ENCODE peak calls at places on chromosomes 6 and 20, in seven cellular contexts. One of them, this sample, is unnamed.

GRCh38 chr20:49397525-49397924 is 84.9 kb downstream of the KCNB1 start:
- DNase-seq in GM20000: no peak
- DNase-seq in caudate nucleus: no peak
- DNase-seq in amniotic stem cell: no peak
- DNase-seq in endothelial cell: no peak
- DNase-seq in T-helper 2 cell: no peak
- DNase-seq in activated naive CD8-positive, alpha-beta T cell treated with anti-CD3 and anti-CD28 coated beads, Interleukin-2, amount 50 U/mL, for 24 hours: no peak
- DNase-seq in this sample: no peak

GRCh38 chr6:111482236-111482958 is 621 bp downstream of the REV3L start:
- DNase-seq in GM20000: peak; percentile 52
- DNase-seq in caudate nucleus: peak; percentile 58
- DNase-seq in amniotic stem cell: no peak
- DNase-seq in endothelial cell: peak; percentile 34
- DNase-seq in T-helper 2 cell: peak; percentile 19
- DNase-seq in activated naive CD8-positive, alpha-beta T cell treated with anti-CD3 and anti-CD28 coated beads, Interleukin-2, amount 50 U/mL, for 24 hours: peak; percentile 48
- DNase-seq in this sample: peak; percentile 58

GRCh38 chr6:154792761-154793160 is 59.5 kb downstream of the SCAF8 start:
- DNase-seq in GM20000: no peak
- DNase-seq in caudate nucleus: no peak
- DNase-seq in amniotic stem cell: no peak
- DNase-seq in endothelial cell: no peak
- DNase-seq in T-helper 2 cell: no peak
- DNase-seq in activated naive CD8-positive, alpha-beta T cell treated with anti-CD3 and anti-CD28 coated beads, Interleukin-2, amount 50 U/mL, for 24 hours: no peak
- DNase-seq in this sample: no peak

GRCh38 chr6:41682966-41683459 is 44.7 kb downstream of the MDFI start:
- DNase-seq in GM20000: no peak
- DNase-seq in caudate nucleus: no peak
- DNase-seq in amniotic stem cell: no peak
- DNase-seq in endothelial cell: no peak
- DNase-seq in T-helper 2 cell: no peak
- DNase-seq in activated naive CD8-positive, alpha-beta T cell treated with anti-CD3 and anti-CD28 coated beads, Interleukin-2, amount 50 U/mL, for 24 hours: no peak
- DNase-seq in this sample: no peak

GRCh38 chr6:109695468-109695867 is 4.4 kb downstream of the FIG4 start:
- DNase-seq in GM20000: no peak
- DNase-seq in caudate nucleus: no peak
- DNase-seq in amniotic stem cell: no peak
- DNase-seq in endothelial cell: peak; percentile 33
- DNase-seq in T-helper 2 cell: no peak
- DNase-seq in activated naive CD8-positive, alpha-beta T cell treated with anti-CD3 and anti-CD28 coated beads, Interleukin-2, amount 50 U/mL, for 24 hours: peak; percentile 12
- DNase-seq in this sample: no peak

GRCh38 chr20:38001173-38001875 is 31.9 kb downstream of the TTI1 start:
- DNase-seq in GM20000: no peak
- DNase-seq in caudate nucleus: no peak
- DNase-seq in amniotic stem cell: peak; percentile 53
- DNase-seq in endothelial cell: no peak
- DNase-seq in T-helper 2 cell: no peak
- DNase-seq in activated naive CD8-positive, alpha-beta T cell treated with anti-CD3 and anti-CD28 coated beads, Interleukin-2, amount 50 U/mL, for 24 hours: no peak
- DNase-seq in this sample: no peak

GRCh38 chr6:150297327-150298028 is 71.3 kb upstream of the IYD start:
- DNase-seq in GM20000: no peak
- DNase-seq in caudate nucleus: no peak
- DNase-seq in amniotic stem cell: no peak
- DNase-seq in endothelial cell: no peak
- DNase-seq in T-helper 2 cell: no peak
- DNase-seq in activated naive CD8-positive, alpha-beta T cell treated with anti-CD3 and anti-CD28 coated beads, Interleukin-2, amount 50 U/mL, for 24 hours: no peak
- DNase-seq in this sample: no peak

GRCh38 chr6:85865665-85866372 is 223.1 kb upstream of the SYNCRIP start:
- DNase-seq in GM20000: peak; percentile 16
- DNase-seq in caudate nucleus: no peak
- DNase-seq in amniotic stem cell: peak; percentile 17
- DNase-seq in endothelial cell: no peak
- DNase-seq in T-helper 2 cell: no peak
- DNase-seq in activated naive CD8-positive, alpha-beta T cell treated with anti-CD3 and anti-CD28 coated beads, Interleukin-2, amount 50 U/mL, for 24 hours: no peak
- DNase-seq in this sample: no peak

GRCh38 chr20:55685848-55686247 is 319.5 kb downstream of the CBLN4 start:
- DNase-seq in GM20000: no peak
- DNase-seq in caudate nucleus: no peak
- DNase-seq in amniotic stem cell: no peak
- DNase-seq in endothelial cell: no peak
- DNase-seq in T-helper 2 cell: no peak
- DNase-seq in activated naive CD8-positive, alpha-beta T cell treated with anti-CD3 and anti-CD28 coated beads, Interleukin-2, amount 50 U/mL, for 24 hours: no peak
- DNase-seq in this sample: no peak

GRCh38 chr6:5506149-5506548 is 244.8 kb downstream of the FARS2 start:
- DNase-seq in GM20000: peak; percentile 33
- DNase-seq in caudate nucleus: no peak
- DNase-seq in amniotic stem cell: no peak
- DNase-seq in endothelial cell: no peak
- DNase-seq in T-helper 2 cell: no peak
- DNase-seq in activated naive CD8-positive, alpha-beta T cell treated with anti-CD3 and anti-CD28 coated beads, Interleukin-2, amount 50 U/mL, for 24 hours: no peak
- DNase-seq in this sample: no peak

GRCh38 chr6:166936079-166936787 is 20.1 kb downstream of the RNASET2 start:
- DNase-seq in GM20000: no peak
- DNase-seq in caudate nucleus: no peak
- DNase-seq in amniotic stem cell: no peak
- DNase-seq in endothelial cell: no peak
- DNase-seq in T-helper 2 cell: no peak
- DNase-seq in activated naive CD8-positive, alpha-beta T cell treated with anti-CD3 and anti-CD28 coated beads, Interleukin-2, amount 50 U/mL, for 24 hours: peak; percentile 15
- DNase-seq in this sample: no peak

GRCh38 chr20:13321416-13321815 is 100.3 kb downstream of the ISM1 start:
- DNase-seq in GM20000: no peak
- DNase-seq in caudate nucleus: no peak
- DNase-seq in amniotic stem cell: no peak
- DNase-seq in endothelial cell: no peak
- DNase-seq in T-helper 2 cell: no peak
- DNase-seq in activated naive CD8-positive, alpha-beta T cell treated with anti-CD3 and anti-CD28 coated beads, Interleukin-2, amount 50 U/mL, for 24 hours: no peak
- DNase-seq in this sample: no peak

GRCh38 chr6:134555672-134556071 is 237.8 kb upstream of the SGK1 start:
- DNase-seq in GM20000: no peak
- DNase-seq in caudate nucleus: no peak
- DNase-seq in amniotic stem cell: no peak
- DNase-seq in endothelial cell: no peak
- DNase-seq in T-helper 2 cell: no peak
- DNase-seq in activated naive CD8-positive, alpha-beta T cell treated with anti-CD3 and anti-CD28 coated beads, Interleukin-2, amount 50 U/mL, for 24 hours: no peak
- DNase-seq in this sample: no peak

GRCh38 chr20:50073500-50073899 is 39.5 kb downstream of the UBE2V1 start:
- DNase-seq in GM20000: no peak
- DNase-seq in caudate nucleus: no peak
- DNase-seq in amniotic stem cell: no peak
- DNase-seq in endothelial cell: no peak
- DNase-seq in T-helper 2 cell: no peak
- DNase-seq in activated naive CD8-positive, alpha-beta T cell treated with anti-CD3 and anti-CD28 coated beads, Interleukin-2, amount 50 U/mL, for 24 hours: no peak
- DNase-seq in this sample: no peak

GRCh38 chr6:122050226-122050755 is 349.2 kb upstream of the HSF2 start:
- DNase-seq in GM20000: no peak
- DNase-seq in caudate nucleus: no peak
- DNase-seq in amniotic stem cell: no peak
- DNase-seq in endothelial cell: no peak
- DNase-seq in T-helper 2 cell: no peak
- DNase-seq in activated naive CD8-positive, alpha-beta T cell treated with anti-CD3 and anti-CD28 coated beads, Interleukin-2, amount 50 U/mL, for 24 hours: no peak
- DNase-seq in this sample: no peak

GRCh38 chr6:160102956-160103824 is 18.4 kb upstream of the SLC22A1 start:
- DNase-seq in GM20000: peak; percentile 53
- DNase-seq in caudate nucleus: no peak
- DNase-seq in amniotic stem cell: no peak
- DNase-seq in endothelial cell: peak; percentile 39
- DNase-seq in T-helper 2 cell: no peak
- DNase-seq in activated naive CD8-positive, alpha-beta T cell treated with anti-CD3 and anti-CD28 coated beads, Interleukin-2, amount 50 U/mL, for 24 hours: no peak
- DNase-seq in this sample: peak; percentile 10

GRCh38 chr6:117555882-117556498 is 46.3 kb downstream of the GOPC start:
- DNase-seq in GM20000: peak; percentile 33
- DNase-seq in caudate nucleus: no peak
- DNase-seq in amniotic stem cell: no peak
- DNase-seq in endothelial cell: peak; percentile 49
- DNase-seq in T-helper 2 cell: no peak
- DNase-seq in activated naive CD8-positive, alpha-beta T cell treated with anti-CD3 and anti-CD28 coated beads, Interleukin-2, amount 50 U/mL, for 24 hours: peak; percentile 62
- DNase-seq in this sample: peak; percentile 11

GRCh38 chr6:87759491-87760010 is 57.5 kb upstream of the AKIRIN2 start:
- DNase-seq in GM20000: peak; percentile 31
- DNase-seq in caudate nucleus: no peak
- DNase-seq in amniotic stem cell: no peak
- DNase-seq in endothelial cell: no peak
- DNase-seq in T-helper 2 cell: no peak
- DNase-seq in activated naive CD8-positive, alpha-beta T cell treated with anti-CD3 and anti-CD28 coated beads, Interleukin-2, amount 50 U/mL, for 24 hours: no peak
- DNase-seq in this sample: no peak

GRCh38 chr6:13653296-13653695 is 38.2 kb downstream of the NOL7 start:
- DNase-seq in GM20000: no peak
- DNase-seq in caudate nucleus: no peak
- DNase-seq in amniotic stem cell: peak; percentile 32
- DNase-seq in endothelial cell: no peak
- DNase-seq in T-helper 2 cell: no peak
- DNase-seq in activated naive CD8-positive, alpha-beta T cell treated with anti-CD3 and anti-CD28 coated beads, Interleukin-2, amount 50 U/mL, for 24 hours: no peak
- DNase-seq in this sample: no peak

GRCh38 chr6:16741112-16742016 is 19.9 kb downstream of the ATXN1 start:
- DNase-seq in GM20000: peak; percentile 23
- DNase-seq in caudate nucleus: no peak
- DNase-seq in amniotic stem cell: peak; percentile 74
- DNase-seq in endothelial cell: no peak
- DNase-seq in T-helper 2 cell: no peak
- DNase-seq in activated naive CD8-positive, alpha-beta T cell treated with anti-CD3 and anti-CD28 coated beads, Interleukin-2, amount 50 U/mL, for 24 hours: no peak
- DNase-seq in this sample: no peak

GRCh38 chr20:460707-461106 is 1.6 kb downstream of the TBC1D20 start:
- DNase-seq in GM20000: no peak
- DNase-seq in caudate nucleus: no peak
- DNase-seq in amniotic stem cell: no peak
- DNase-seq in endothelial cell: no peak
- DNase-seq in T-helper 2 cell: no peak
- DNase-seq in activated naive CD8-positive, alpha-beta T cell treated with anti-CD3 and anti-CD28 coated beads, Interleukin-2, amount 50 U/mL, for 24 hours: no peak
- DNase-seq in this sample: no peak

GRCh38 chr6:75117701-75118100 is 88.2 kb downstream of the COL12A1 start:
- DNase-seq in GM20000: no peak
- DNase-seq in caudate nucleus: no peak
- DNase-seq in amniotic stem cell: no peak
- DNase-seq in endothelial cell: no peak
- DNase-seq in T-helper 2 cell: no peak
- DNase-seq in activated naive CD8-positive, alpha-beta T cell treated with anti-CD3 and anti-CD28 coated beads, Interleukin-2, amount 50 U/mL, for 24 hours: no peak
- DNase-seq in this sample: no peak

GRCh38 chr6:83514877-83515466 is 2.6 kb downstream of the PRSS35 start:
- DNase-seq in GM20000: peak; percentile 49
- DNase-seq in caudate nucleus: no peak
- DNase-seq in amniotic stem cell: peak; percentile 52
- DNase-seq in endothelial cell: peak; percentile 47
- DNase-seq in T-helper 2 cell: no peak
- DNase-seq in activated naive CD8-positive, alpha-beta T cell treated with anti-CD3 and anti-CD28 coated beads, Interleukin-2, amount 50 U/mL, for 24 hours: peak; percentile 8
- DNase-seq in this sample: peak; percentile 55

GRCh38 chr6:75217203-75217602 is 11.3 kb upstream of the COL12A1 start:
- DNase-seq in GM20000: no peak
- DNase-seq in caudate nucleus: no peak
- DNase-seq in amniotic stem cell: no peak
- DNase-seq in endothelial cell: no peak
- DNase-seq in T-helper 2 cell: no peak
- DNase-seq in activated naive CD8-positive, alpha-beta T cell treated with anti-CD3 and anti-CD28 coated beads, Interleukin-2, amount 50 U/mL, for 24 hours: no peak
- DNase-seq in this sample: no peak

GRCh38 chr6:36349240-36349639 is 12.6 kb upstream of the BNIP5 start:
- DNase-seq in GM20000: no peak
- DNase-seq in caudate nucleus: no peak
- DNase-seq in amniotic stem cell: no peak
- DNase-seq in endothelial cell: no peak
- DNase-seq in T-helper 2 cell: no peak
- DNase-seq in activated naive CD8-positive, alpha-beta T cell treated with anti-CD3 and anti-CD28 coated beads, Interleukin-2, amount 50 U/mL, for 24 hours: no peak
- DNase-seq in this sample: no peak

GRCh38 chr20:37881601-37882343 is 21.2 kb upstream of the VSTM2L start:
- DNase-seq in GM20000: no peak
- DNase-seq in caudate nucleus: no peak
- DNase-seq in amniotic stem cell: no peak
- DNase-seq in endothelial cell: no peak
- DNase-seq in T-helper 2 cell: no peak
- DNase-seq in activated naive CD8-positive, alpha-beta T cell treated with anti-CD3 and anti-CD28 coated beads, Interleukin-2, amount 50 U/mL, for 24 hours: no peak
- DNase-seq in this sample: peak; percentile 77

GRCh38 chr6:159788276-159788675 is 1.1 kb downstream of the TCP1 start:
- DNase-seq in GM20000: no peak
- DNase-seq in caudate nucleus: no peak
- DNase-seq in amniotic stem cell: no peak
- DNase-seq in endothelial cell: no peak
- DNase-seq in T-helper 2 cell: no peak
- DNase-seq in activated naive CD8-positive, alpha-beta T cell treated with anti-CD3 and anti-CD28 coated beads, Interleukin-2, amount 50 U/mL, for 24 hours: peak; percentile 12
- DNase-seq in this sample: no peak

GRCh38 chr6:118295336-118295735 is 252.8 kb upstream of the PLN start:
- DNase-seq in GM20000: no peak
- DNase-seq in caudate nucleus: no peak
- DNase-seq in amniotic stem cell: no peak
- DNase-seq in endothelial cell: no peak
- DNase-seq in T-helper 2 cell: no peak
- DNase-seq in activated naive CD8-positive, alpha-beta T cell treated with anti-CD3 and anti-CD28 coated beads, Interleukin-2, amount 50 U/mL, for 24 hours: no peak
- DNase-seq in this sample: no peak

GRCh38 chr6:12635813-12636212 is 80.8 kb upstream of the PHACTR1 start:
- DNase-seq in GM20000: no peak
- DNase-seq in caudate nucleus: no peak
- DNase-seq in amniotic stem cell: no peak
- DNase-seq in endothelial cell: no peak
- DNase-seq in T-helper 2 cell: no peak
- DNase-seq in activated naive CD8-positive, alpha-beta T cell treated with anti-CD3 and anti-CD28 coated beads, Interleukin-2, amount 50 U/mL, for 24 hours: no peak
- DNase-seq in this sample: no peak

GRCh38 chr6:7827142-7827541 is 83.4 kb downstream of the TXNDC5 start:
- DNase-seq in GM20000: no peak
- DNase-seq in caudate nucleus: no peak
- DNase-seq in amniotic stem cell: no peak
- DNase-seq in endothelial cell: no peak
- DNase-seq in T-helper 2 cell: no peak
- DNase-seq in activated naive CD8-positive, alpha-beta T cell treated with anti-CD3 and anti-CD28 coated beads, Interleukin-2, amount 50 U/mL, for 24 hours: no peak
- DNase-seq in this sample: no peak

GRCh38 chr6:17397764-17398194 is 4.4 kb downstream of the CAP2 start:
- DNase-seq in GM20000: no peak
- DNase-seq in caudate nucleus: no peak
- DNase-seq in amniotic stem cell: no peak
- DNase-seq in endothelial cell: no peak
- DNase-seq in T-helper 2 cell: no peak
- DNase-seq in activated naive CD8-positive, alpha-beta T cell treated with anti-CD3 and anti-CD28 coated beads, Interleukin-2, amount 50 U/mL, for 24 hours: no peak
- DNase-seq in this sample: no peak

GRCh38 chr6:141199074-141199473 is 933.7 kb upstream of the GJE1 start:
- DNase-seq in GM20000: no peak
- DNase-seq in caudate nucleus: no peak
- DNase-seq in amniotic stem cell: no peak
- DNase-seq in endothelial cell: no peak
- DNase-seq in T-helper 2 cell: no peak
- DNase-seq in activated naive CD8-positive, alpha-beta T cell treated with anti-CD3 and anti-CD28 coated beads, Interleukin-2, amount 50 U/mL, for 24 hours: no peak
- DNase-seq in this sample: no peak

GRCh38 chr6:66508433-66508832 is 801.4 kb upstream of the EYS start:
- DNase-seq in GM20000: no peak
- DNase-seq in caudate nucleus: no peak
- DNase-seq in amniotic stem cell: no peak
- DNase-seq in endothelial cell: no peak
- DNase-seq in T-helper 2 cell: no peak
- DNase-seq in activated naive CD8-positive, alpha-beta T cell treated with anti-CD3 and anti-CD28 coated beads, Interleukin-2, amount 50 U/mL, for 24 hours: no peak
- DNase-seq in this sample: no peak

GRCh38 chr6:62283828-62284411 is 2.1 kb downstream of the KHDRBS2 start:
- DNase-seq in GM20000: peak; percentile 14
- DNase-seq in caudate nucleus: no peak
- DNase-seq in amniotic stem cell: no peak
- DNase-seq in endothelial cell: peak; percentile 36
- DNase-seq in T-helper 2 cell: no peak
- DNase-seq in activated naive CD8-positive, alpha-beta T cell treated with anti-CD3 and anti-CD28 coated beads, Interleukin-2, amount 50 U/mL, for 24 hours: no peak
- DNase-seq in this sample: peak; percentile 16

GRCh38 chr6:169216830-169217229 is 36.8 kb downstream of the THBS2 start:
- DNase-seq in GM20000: no peak
- DNase-seq in caudate nucleus: no peak
- DNase-seq in amniotic stem cell: no peak
- DNase-seq in endothelial cell: no peak
- DNase-seq in T-helper 2 cell: no peak
- DNase-seq in activated naive CD8-positive, alpha-beta T cell treated with anti-CD3 and anti-CD28 coated beads, Interleukin-2, amount 50 U/mL, for 24 hours: no peak
- DNase-seq in this sample: no peak

GRCh38 chr6:64376394-64376793 is 740.8 kb downstream of the PHF3 start:
- DNase-seq in GM20000: no peak
- DNase-seq in caudate nucleus: no peak
- DNase-seq in amniotic stem cell: no peak
- DNase-seq in endothelial cell: no peak
- DNase-seq in T-helper 2 cell: no peak
- DNase-seq in activated naive CD8-positive, alpha-beta T cell treated with anti-CD3 and anti-CD28 coated beads, Interleukin-2, amount 50 U/mL, for 24 hours: no peak
- DNase-seq in this sample: no peak

GRCh38 chr6:101762851-101763250 is 369.3 kb downstream of the GRIK2 start:
- DNase-seq in GM20000: no peak
- DNase-seq in caudate nucleus: no peak
- DNase-seq in amniotic stem cell: no peak
- DNase-seq in endothelial cell: no peak
- DNase-seq in T-helper 2 cell: no peak
- DNase-seq in activated naive CD8-positive, alpha-beta T cell treated with anti-CD3 and anti-CD28 coated beads, Interleukin-2, amount 50 U/mL, for 24 hours: no peak
- DNase-seq in this sample: no peak

GRCh38 chr6:134425521-134426316 is 107.8 kb upstream of the SGK1 start:
- DNase-seq in GM20000: no peak
- DNase-seq in caudate nucleus: no peak
- DNase-seq in amniotic stem cell: no peak
- DNase-seq in endothelial cell: no peak
- DNase-seq in T-helper 2 cell: no peak
- DNase-seq in activated naive CD8-positive, alpha-beta T cell treated with anti-CD3 and anti-CD28 coated beads, Interleukin-2, amount 50 U/mL, for 24 hours: no peak
- DNase-seq in this sample: no peak